ENCODE peak calls at places on chromosomes 16 and 17, in five cellular contexts. One of them, this sample, is unnamed.
A peak's percentile ranks its signal among the peaks of the same experiment; 100 is the strongest.

GRCh38 chr16:59697746-59698145 is 963.6 kb upstream of the GOT2 start:
- DNase-seq in adrenal gland: no peak
- DNase-seq in H9: no peak
- DNase-seq in CD8-positive, alpha-beta T cell: no peak
- DNase-seq in HFF-Myc: no peak
- DNase-seq in this sample: no peak

GRCh38 chr16:11004351-11004750 is 60.0 kb downstream of the CLEC16A start:
- DNase-seq in adrenal gland: no peak
- DNase-seq in H9: no peak
- DNase-seq in CD8-positive, alpha-beta T cell: no peak
- DNase-seq in HFF-Myc: no peak
- DNase-seq in this sample: no peak

GRCh38 chr16:56519459-56520250 is at the start of gene BBS2:
- DNase-seq in adrenal gland: peak; percentile 91
- DNase-seq in H9: peak; percentile 87
- DNase-seq in CD8-positive, alpha-beta T cell: peak; percentile 90
- DNase-seq in HFF-Myc: no peak
- DNase-seq in this sample: peak; percentile 93

GRCh38 chr17:70407501-70407900 is 238.2 kb downstream of the KCNJ2 start:
- DNase-seq in adrenal gland: no peak
- DNase-seq in H9: no peak
- DNase-seq in CD8-positive, alpha-beta T cell: no peak
- DNase-seq in HFF-Myc: no peak
- DNase-seq in this sample: no peak

GRCh38 chr17:40350410-40351184 is 13.9 kb downstream of the GJD3 start:
- DNase-seq in adrenal gland: peak; percentile 51
- DNase-seq in H9: no peak
- DNase-seq in CD8-positive, alpha-beta T cell: no peak
- DNase-seq in HFF-Myc: no peak
- DNase-seq in this sample: no peak

GRCh38 chr17:79824234-79824633 is 15.0 kb downstream of the CBX4 start:
- DNase-seq in adrenal gland: no peak
- DNase-seq in H9: no peak
- DNase-seq in CD8-positive, alpha-beta T cell: no peak
- DNase-seq in HFF-Myc: no peak
- DNase-seq in this sample: no peak

GRCh38 chr17:74215332-74215727 is 2.0 kb downstream of the TTYH2 start:
- DNase-seq in adrenal gland: no peak
- DNase-seq in H9: no peak
- DNase-seq in CD8-positive, alpha-beta T cell: no peak
- DNase-seq in HFF-Myc: no peak
- DNase-seq in this sample: no peak

GRCh38 chr16:27049117-27049516 is 17.6 kb upstream of the C16orf82 start:
- DNase-seq in adrenal gland: no peak
- DNase-seq in H9: no peak
- DNase-seq in CD8-positive, alpha-beta T cell: no peak
- DNase-seq in HFF-Myc: no peak
- DNase-seq in this sample: no peak

GRCh38 chr17:41580651-41581365 is 5.9 kb downstream of the KRT14 start:
- DNase-seq in adrenal gland: no peak
- DNase-seq in H9: no peak
- DNase-seq in CD8-positive, alpha-beta T cell: no peak
- DNase-seq in HFF-Myc: no peak
- DNase-seq in this sample: no peak

GRCh38 chr17:12995896-12996295 is 21.9 kb downstream of the ELAC2 start:
- DNase-seq in adrenal gland: no peak
- DNase-seq in H9: no peak
- DNase-seq in CD8-positive, alpha-beta T cell: no peak
- DNase-seq in HFF-Myc: no peak
- DNase-seq in this sample: no peak

GRCh38 chr16:20611350-20611902 is 35.3 kb upstream of the ACSM2B start:
- DNase-seq in adrenal gland: no peak
- DNase-seq in H9: no peak
- DNase-seq in CD8-positive, alpha-beta T cell: no peak
- DNase-seq in HFF-Myc: no peak
- DNase-seq in this sample: peak; percentile 18

GRCh38 chr16:65377131-65377649 is 255.3 kb upstream of the CDH11 start:
- DNase-seq in adrenal gland: no peak
- DNase-seq in H9: no peak
- DNase-seq in CD8-positive, alpha-beta T cell: no peak
- DNase-seq in HFF-Myc: no peak
- DNase-seq in this sample: no peak

GRCh38 chr16:87436225-87437172 is 44.4 kb downstream of the MAP1LC3B start:
- DNase-seq in adrenal gland: no peak
- DNase-seq in H9: no peak
- DNase-seq in CD8-positive, alpha-beta T cell: no peak
- DNase-seq in HFF-Myc: peak; percentile 59
- DNase-seq in this sample: no peak

GRCh38 chr17:7490144-7490543 is 6.0 kb downstream of the POLR2A start:
- DNase-seq in adrenal gland: no peak
- DNase-seq in H9: no peak
- DNase-seq in CD8-positive, alpha-beta T cell: no peak
- DNase-seq in HFF-Myc: no peak
- DNase-seq in this sample: no peak

GRCh38 chr17:16945141-16945493 is 26.8 kb downstream of the TNFRSF13B start:
- DNase-seq in adrenal gland: no peak
- DNase-seq in H9: no peak
- DNase-seq in CD8-positive, alpha-beta T cell: no peak
- DNase-seq in HFF-Myc: no peak
- DNase-seq in this sample: no peak

GRCh38 chr17:38898291-38898679 is 27.1 kb upstream of the LASP1NB start:
- DNase-seq in adrenal gland: no peak
- DNase-seq in H9: no peak
- DNase-seq in CD8-positive, alpha-beta T cell: no peak
- DNase-seq in HFF-Myc: no peak
- DNase-seq in this sample: peak; percentile 58

GRCh38 chr17:18040287-18040858 is 1.2 kb downstream of the GID4 start:
- DNase-seq in adrenal gland: no peak
- DNase-seq in H9: no peak
- DNase-seq in CD8-positive, alpha-beta T cell: no peak
- DNase-seq in HFF-Myc: no peak
- DNase-seq in this sample: no peak

GRCh38 chr16:240559-240958 is 5.9 kb downstream of the FAM234A start:
- DNase-seq in adrenal gland: no peak
- DNase-seq in H9: no peak
- DNase-seq in CD8-positive, alpha-beta T cell: no peak
- DNase-seq in HFF-Myc: no peak
- DNase-seq in this sample: no peak

GRCh38 chr17:67942810-67943209 is 53.5 kb downstream of the C17orf58 start:
- DNase-seq in adrenal gland: no peak
- DNase-seq in H9: no peak
- DNase-seq in CD8-positive, alpha-beta T cell: no peak
- DNase-seq in HFF-Myc: no peak
- DNase-seq in this sample: no peak

GRCh38 chr17:80119271-80119791 is 17.9 kb downstream of the GAA start:
- DNase-seq in adrenal gland: no peak
- DNase-seq in H9: peak; percentile 30
- DNase-seq in CD8-positive, alpha-beta T cell: no peak
- DNase-seq in HFF-Myc: no peak
- DNase-seq in this sample: no peak

GRCh38 chr16:86083382-86084002 is 184.5 kb downstream of the IRF8 start:
- DNase-seq in adrenal gland: no peak
- DNase-seq in H9: no peak
- DNase-seq in CD8-positive, alpha-beta T cell: no peak
- DNase-seq in HFF-Myc: no peak
- DNase-seq in this sample: no peak
- TF ChIP-seq CTCF in adrenal gland: no peak
- TF ChIP-seq CTCF in H9: no peak
- TF ChIP-seq CTCF in CD8-positive, alpha-beta T cell: no peak
- TF ChIP-seq CTCF in HFF-Myc: no peak
- TF ChIP-seq CTCF in this sample: no peak

GRCh38 chr17:48155889-48156670 is 48.5 kb downstream of the SNX11 start:
- DNase-seq in adrenal gland: no peak
- DNase-seq in H9: peak; percentile 61
- DNase-seq in CD8-positive, alpha-beta T cell: no peak
- DNase-seq in HFF-Myc: no peak
- DNase-seq in this sample: no peak

GRCh38 chr17:48150602-48151001 is 43.0 kb downstream of the SNX11 start:
- DNase-seq in adrenal gland: no peak
- DNase-seq in H9: no peak
- DNase-seq in CD8-positive, alpha-beta T cell: no peak
- DNase-seq in HFF-Myc: no peak
- DNase-seq in this sample: no peak

GRCh38 chr17:48150107-48150463 is 42.5 kb downstream of the SNX11 start:
- DNase-seq in adrenal gland: no peak
- DNase-seq in H9: no peak
- DNase-seq in CD8-positive, alpha-beta T cell: no peak
- DNase-seq in HFF-Myc: no peak
- DNase-seq in this sample: no peak

GRCh38 chr17:48149174-48150106 is 41.9 kb downstream of the SNX11 start:
- DNase-seq in adrenal gland: no peak
- DNase-seq in H9: peak; percentile 50
- DNase-seq in CD8-positive, alpha-beta T cell: no peak
- DNase-seq in HFF-Myc: no peak
- DNase-seq in this sample: no peak

DNA sequence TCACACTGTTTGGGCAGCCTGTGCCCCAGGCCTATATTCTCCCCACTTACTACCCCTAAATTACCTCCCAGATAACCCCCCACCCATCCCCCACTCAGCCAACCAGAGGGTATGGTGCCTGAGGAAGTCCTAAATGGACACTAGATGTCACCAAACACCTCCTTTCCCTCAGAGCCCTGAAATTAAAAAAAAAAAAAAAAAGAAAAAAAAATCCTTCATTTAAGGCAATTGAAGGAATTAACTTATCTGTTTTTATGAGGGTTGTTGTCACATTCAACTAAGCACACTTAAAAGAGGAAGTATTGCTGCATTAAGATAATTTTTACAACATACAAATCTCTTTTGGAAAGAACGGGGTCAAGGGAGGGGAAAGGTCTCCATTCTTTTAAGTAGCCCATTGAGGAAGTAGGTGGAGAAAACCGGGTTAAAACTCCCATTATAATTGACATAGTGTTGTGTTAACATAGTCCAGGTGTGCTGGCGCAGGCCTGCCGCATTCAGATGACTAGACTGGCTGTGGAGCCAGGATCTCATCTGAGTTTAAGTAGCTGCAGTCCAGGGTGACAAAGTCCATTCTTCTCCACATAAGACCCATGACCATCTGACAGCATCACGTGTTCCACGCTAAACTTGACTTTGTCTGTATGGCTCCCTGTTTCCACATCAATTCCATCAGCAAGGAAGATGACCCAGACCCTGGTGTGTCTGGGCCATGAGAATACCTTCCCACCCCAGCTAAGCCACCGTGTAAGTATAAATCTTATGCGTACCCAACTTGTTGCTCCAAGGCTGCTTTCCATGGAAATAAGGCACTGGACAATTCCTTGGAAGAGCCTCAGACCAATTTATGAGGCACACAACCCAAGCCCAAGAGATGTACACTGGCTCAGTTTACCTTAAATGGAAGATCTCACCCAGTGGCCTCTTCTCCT is 46.4 kb downstream of the SNX11 start:
- DNase-seq in adrenal gland: no peak
- DNase-seq in H9: peak; percentile 68
- DNase-seq in CD8-positive, alpha-beta T cell: no peak
- DNase-seq in HFF-Myc: no peak
- DNase-seq in this sample: peak; percentile 35
- TF ChIP-seq CTCF in adrenal gland: peak; percentile 27
- TF ChIP-seq CTCF in H9: peak; percentile 79
- TF ChIP-seq CTCF in CD8-positive, alpha-beta T cell: no peak
- TF ChIP-seq CTCF in HFF-Myc: peak; percentile 44
- TF ChIP-seq CTCF in this sample: no peak

GRCh38 chr16:88855736-88856121 is 1.0 kb downstream of the GALNS start:
- DNase-seq in adrenal gland: no peak
- DNase-seq in H9: no peak
- DNase-seq in CD8-positive, alpha-beta T cell: no peak
- DNase-seq in HFF-Myc: no peak
- DNase-seq in this sample: no peak

GRCh38 chr16:88855176-88855575 is 1.6 kb downstream of the GALNS start:
- DNase-seq in adrenal gland: no peak
- DNase-seq in H9: no peak
- DNase-seq in CD8-positive, alpha-beta T cell: no peak
- DNase-seq in HFF-Myc: no peak
- DNase-seq in this sample: no peak

GRCh38 chr16:88856828-88857727 is at the start of the genes GALNS and TRAPPC2L:
- DNase-seq in adrenal gland: peak; percentile 100
- DNase-seq in H9: peak; percentile 96
- DNase-seq in CD8-positive, alpha-beta T cell: peak; percentile 99
- DNase-seq in HFF-Myc: peak; percentile 77
- DNase-seq in this sample: peak; percentile 100

GRCh38 chr16:88857728-88858339 is 907 bp downstream of the TRAPPC2L start:
- DNase-seq in adrenal gland: peak; percentile 78
- DNase-seq in H9: peak; percentile 64
- DNase-seq in CD8-positive, alpha-beta T cell: peak; percentile 63
- DNase-seq in HFF-Myc: peak; percentile 37
- DNase-seq in this sample: peak; percentile 91

GRCh38 chr16:88856122-88856827 is 472 bp downstream of the GALNS start:
- DNase-seq in adrenal gland: peak; percentile 49
- DNase-seq in H9: peak; percentile 59
- DNase-seq in CD8-positive, alpha-beta T cell: no peak
- DNase-seq in HFF-Myc: no peak
- DNase-seq in this sample: no peak
- TF ChIP-seq CTCF in adrenal gland: no peak
- TF ChIP-seq CTCF in H9: no peak
- TF ChIP-seq CTCF in CD8-positive, alpha-beta T cell: no peak
- TF ChIP-seq CTCF in HFF-Myc: no peak
- TF ChIP-seq CTCF in this sample: no peak

DNA sequence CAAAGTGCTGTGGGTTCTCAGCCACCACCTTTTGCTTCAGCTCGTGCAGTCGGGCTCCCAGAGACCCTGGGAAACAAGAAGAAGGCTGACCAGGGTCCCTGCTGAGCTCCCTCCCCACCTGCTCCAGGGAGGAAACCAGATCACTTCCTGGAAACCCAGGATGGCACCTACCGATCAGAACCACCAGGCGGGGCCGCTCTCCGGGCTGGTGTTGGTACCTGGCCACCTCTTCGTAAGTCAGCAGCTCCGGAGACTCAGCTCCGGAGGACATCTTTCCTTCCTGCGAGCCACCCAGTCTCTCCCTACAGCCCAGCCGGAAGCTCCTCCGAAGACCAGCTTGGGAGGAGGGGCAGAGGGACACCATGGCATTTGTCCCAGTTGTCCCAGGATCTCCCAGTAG is 18.9 kb downstream of the MPP3 start:
- DNase-seq in adrenal gland: no peak
- DNase-seq in H9: peak; percentile 82
- DNase-seq in CD8-positive, alpha-beta T cell: no peak
- DNase-seq in HFF-Myc: no peak
- DNase-seq in this sample: no peak
- TF ChIP-seq CTCF in adrenal gland: no peak
- TF ChIP-seq CTCF in H9: peak; percentile 62
- TF ChIP-seq CTCF in CD8-positive, alpha-beta T cell: no peak
- TF ChIP-seq CTCF in HFF-Myc: no peak
- TF ChIP-seq CTCF in this sample: no peak

GRCh38 chr17:14268264-14268663 is 31.6 kb upstream of the CDRT15 start:
- DNase-seq in adrenal gland: no peak
- DNase-seq in H9: peak; percentile 64
- DNase-seq in CD8-positive, alpha-beta T cell: no peak
- DNase-seq in HFF-Myc: no peak
- DNase-seq in this sample: no peak
- TF ChIP-seq CTCF in adrenal gland: no peak
- TF ChIP-seq CTCF in H9: peak; percentile 55
- TF ChIP-seq CTCF in CD8-positive, alpha-beta T cell: no peak
- TF ChIP-seq CTCF in HFF-Myc: no peak
- TF ChIP-seq CTCF in this sample: peak; percentile 12

DNA sequence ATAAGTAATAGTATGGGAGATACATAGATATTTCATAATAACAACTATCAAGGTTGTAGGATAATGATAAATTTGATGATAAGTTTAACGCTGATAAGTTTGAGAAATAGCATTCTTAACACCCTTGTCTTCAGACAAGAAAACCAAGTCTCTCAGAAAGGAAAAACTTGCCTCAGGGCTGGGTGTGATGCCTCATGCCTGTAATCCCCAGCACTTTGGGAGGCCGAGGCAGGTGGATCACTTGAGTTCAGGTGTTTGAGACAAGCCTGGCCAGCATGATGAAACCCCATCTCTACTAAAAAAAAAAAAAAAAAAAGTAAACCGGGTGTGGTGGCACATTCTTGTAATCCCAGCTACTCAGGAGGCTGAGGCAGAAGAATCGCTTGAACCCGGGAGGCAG is 90.7 kb downstream of the SHISA9 start:
- DNase-seq in adrenal gland: no peak
- DNase-seq in H9: no peak
- DNase-seq in CD8-positive, alpha-beta T cell: no peak
- DNase-seq in HFF-Myc: no peak
- DNase-seq in this sample: no peak
- TF ChIP-seq CTCF in adrenal gland: no peak
- TF ChIP-seq CTCF in H9: no peak
- TF ChIP-seq CTCF in CD8-positive, alpha-beta T cell: no peak
- TF ChIP-seq CTCF in HFF-Myc: no peak
- TF ChIP-seq CTCF in this sample: no peak

This sample was measured in GM13976.